ENCODE peak calls at places on chromosomes 16 and 17, in nine cellular contexts. H is PC-9, Q is left ventricle myocardium inferior, Y is HepG2, E is Peyer's patch, S is WERI-Rb-1, L is heart left ventricle, N is colonic mucosa, W is heart right ventricle. F is an unnamed sample.
A peak's percentile ranks its signal among the peaks of the same experiment; 100 is the strongest.

GRCh38 chr17:63984651-63985386 is 12.1 kb upstream of the SCN4A start:
- DNase-seq in N (peak; percentile 80), H (peak; percentile 63), E (peak; percentile 65), L (no peak), Y (peak; percentile 38), Q (no peak), S (no peak), W (peak; percentile 52), F (peak; percentile 46)

GRCh38 chr17:56110463-56111138 is 42.7 kb upstream of the ANKFN1 start:
- DNase-seq in E (peak; percentile 67), L (no peak), W (no peak), Q (no peak), H (peak; percentile 38), Y (no peak), N (peak; percentile 79), S (no peak), F (peak; percentile 65)

GRCh38 chr16:51577621-51578303 is 426.7 kb upstream of the SALL1 start:
- DNase-seq in S (no peak), N (no peak), L (no peak), Q (no peak), H (no peak), Y (no peak), W (no peak), E (no peak), F (no peak)

GRCh38 chr16:47162670-47163420 is 19.1 kb upstream of the NETO2 start:
- DNase-seq in N (no peak), Y (no peak), L (no peak), E (no peak), S (no peak), W (no peak), Q (no peak), H (no peak), F (no peak)

GRCh38 chr16:5509794-5510193 is 412.2 kb upstream of the EEF2KMT start:
- DNase-seq in L (no peak), E (peak; percentile 56), N (peak; percentile 84), Y (no peak), H (no peak), S (no peak), W (no peak), Q (no peak), F (peak; percentile 38)

GRCh38 chr17:20086416-20087074 is 77.4 kb downstream of the SPECC1 start:
- DNase-seq in H (peak; percentile 43), Y (no peak), Q (no peak), N (no peak), S (no peak), E (no peak), W (no peak), L (no peak), F (no peak)

GRCh38 chr17:68080411-68081150 is 45.0 kb downstream of the KPNA2 start:
- DNase-seq in E (no peak), Y (no peak), L (no peak), S (no peak), H (no peak), Q (no peak), N (no peak), W (no peak), F (no peak)

GRCh38 chr17:78460951-78461944 is 82.8 kb downstream of the PGS1 start:
- DNase-seq in H (no peak), N (no peak), Q (no peak), Y (no peak), L (no peak), W (no peak), S (no peak), E (no peak), F (no peak)

GRCh38 chr16:28923652-28924398 is 1.2 kb downstream of the RABEP2 start:
- DNase-seq in Y (peak; percentile 81), E (peak; percentile 88), H (no peak), N (peak; percentile 63), S (peak; percentile 53), W (no peak), L (no peak), Q (no peak), F (no peak)

GRCh38 chr17:5126719-5127488 is 11.1 kb downstream of the USP6 start:
- DNase-seq in N (peak; percentile 14), S (no peak), L (no peak), Y (no peak), Q (no peak), H (no peak), W (no peak), E (no peak), F (peak; percentile 21)

DNA sequence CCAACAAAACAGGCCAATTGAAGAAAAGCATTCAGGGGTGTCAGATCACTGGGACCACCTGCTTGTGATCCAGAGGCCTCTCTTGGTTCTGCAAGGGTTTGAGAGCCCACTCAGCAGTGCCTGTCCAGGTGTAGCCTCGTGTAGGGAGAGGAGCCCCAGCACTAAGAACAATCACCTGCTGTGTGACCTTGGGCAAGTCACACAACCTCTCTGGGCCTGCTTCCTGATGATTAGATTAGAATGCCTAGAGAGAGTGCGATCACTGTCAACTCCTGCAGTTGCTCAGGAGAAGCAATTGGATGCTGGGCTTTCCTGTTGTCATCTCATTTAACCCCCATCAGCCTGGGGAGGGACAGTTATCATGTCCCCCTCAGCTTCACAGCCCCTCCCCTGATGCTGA is 10.2 kb downstream of the DLX3 start:
- DNase-seq in W (no peak), H (no peak), L (no peak), S (no peak), N (no peak), E (no peak), Q (no peak), Y (no peak), F (no peak)
- H3K27me3 ChIP-seq in W (peaks cover 80% of the 10 kb centered on the region), H (no peaks in the 10 kb centered on the region), L (peaks cover 19% of the 10 kb centered on the region), S (no peaks in the 10 kb centered on the region), N (peaks cover under 1% of the 10 kb centered on the region), E (peaks cover 5% of the 10 kb centered on the region), Q (peaks cover 97% of the 10 kb centered on the region), Y (peaks cover 54% of the 10 kb centered on the region), F (peaks cover 6% of the 10 kb centered on the region)

DNA sequence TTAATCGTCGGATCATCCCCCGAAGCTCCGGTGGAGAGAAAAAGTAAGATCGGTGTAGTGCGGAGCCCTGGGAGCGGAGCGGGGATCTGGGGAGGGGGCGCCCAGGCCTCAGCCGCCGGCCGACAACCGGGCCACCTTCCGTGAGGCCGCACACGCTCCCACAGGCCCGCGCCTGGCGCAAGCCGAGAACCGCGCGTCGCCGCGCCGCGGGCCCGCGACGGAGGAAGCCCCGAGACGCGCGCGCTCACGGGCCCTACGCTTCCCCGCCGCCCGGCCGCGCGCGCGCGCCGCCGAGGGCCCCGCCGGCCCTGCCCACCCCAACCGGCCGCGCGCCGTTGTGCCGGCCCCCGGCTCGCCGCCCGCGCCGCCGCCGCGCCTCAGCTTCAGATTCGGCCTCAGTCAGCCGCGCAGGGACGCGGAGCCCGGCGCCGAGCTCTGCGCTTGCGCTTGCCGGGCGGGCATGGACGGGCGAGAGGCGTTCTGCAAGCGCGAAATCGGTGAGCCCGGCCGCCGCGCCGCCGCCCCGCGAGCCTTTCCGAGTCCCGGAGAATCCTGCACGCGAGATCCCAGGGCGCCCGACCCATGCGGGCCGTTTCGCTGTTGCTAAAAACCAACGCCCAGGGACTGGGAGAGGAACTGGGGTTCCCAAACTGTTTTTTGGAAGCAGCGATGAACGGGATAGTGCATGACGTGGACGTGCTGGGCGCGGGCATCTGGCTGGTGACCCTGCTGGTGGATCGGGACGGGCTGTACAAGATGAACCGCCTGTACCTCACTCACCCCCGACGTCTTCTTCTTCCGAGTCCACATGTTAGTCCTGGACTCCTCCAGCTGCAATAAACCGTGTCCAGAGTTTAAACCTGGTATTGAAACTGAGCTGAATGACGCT is 28.0 kb upstream of the LRRC37A start:
- DNase-seq in W (peak; percentile 90), N (peak; percentile 90), H (peak; percentile 55), S (peak; percentile 89), L (peak; percentile 90), Y (peak; percentile 74), Q (peak; percentile 89), E (peak; percentile 92), F (peak; percentile 89)
- TF ChIP-seq CTCF in W (no peak), N (no peak), H (no peak), S (no peak), L (no peak), Y (no peak), Q (no peak), E (no peak), F (no peak)

GRCh38 chr17:8922451-8922850 is 43.1 kb downstream of the PIK3R5 start:
- DNase-seq in N (no peak), L (no peak), Q (no peak), E (no peak), H (no peak), W (no peak), S (no peak), Y (no peak), F (no peak)
- H3K27ac ChIP-seq in N (no peak overlapping the region), L (peak overlapping the region; percentile 8), Q (peak overlapping the region; percentile 4), E (no peak overlapping the region), H (no peak overlapping the region), W (no peak overlapping the region), S (no peak overlapping the region), Y (no peak overlapping the region), F (peak overlapping the region; percentile 90)

GRCh38 chr17:79897243-79898063 is 58.2 kb upstream of the CBX4 start:
- DNase-seq in Q (no peak), E (no peak), Y (peak; percentile 51), H (peak; percentile 56), W (no peak), S (no peak), L (no peak), N (no peak), F (no peak)
- H3K27me3 ChIP-seq in Q (peaks cover 54% of the 10 kb centered on the region), E (no peaks in the 10 kb centered on the region), Y (peaks cover 18% of the 10 kb centered on the region), H (no peaks in the 10 kb centered on the region), W (peaks cover 11% of the 10 kb centered on the region), S (no peaks in the 10 kb centered on the region), L (no peaks in the 10 kb centered on the region), N (no peaks in the 10 kb centered on the region), F (no peaks in the 10 kb centered on the region)

GRCh38 chr17:1643293-1643998 is 2.1 kb downstream of the SCARF1 start:
- DNase-seq in Y (no peak), E (peak; percentile 90), L (no peak), Q (no peak), S (no peak), W (peak; percentile 41), H (peak; percentile 72), N (peak; percentile 83), F (peak; percentile 76)
- TF ChIP-seq CTCF in Y (peak; percentile 36), E (no peak), L (no peak), Q (no peak), S (no peak), W (peak; percentile 19), H (no peak), N (no peak), F (no peak)

F was measured in lung.